ENCODE peak calls at places on chromosome 14, in four cellular contexts. B is A549, X is HepG2, T is K562. H is an unnamed sample.

GRCh38 chr14:85533821-85534271 is 3.9 kb downstream of the FLRT2 start:
- DNase-seq in B (peak; percentile 9), X (no peak), T (no peak), H (peak; percentile 56)

GRCh38 chr14:77067632-77068514 is 30.2 kb upstream of the CIPC start:
- DNase-seq in B (peak; percentile 87), X (no peak), T (peak; percentile 59), H (peak; percentile 83)

GRCh38 chr14:61153436-61153835 is 127.7 kb downstream of the TMEM30B start:
- DNase-seq in B (no peak), X (peak; percentile 6), T (no peak), H (peak; percentile 27)

GRCh38 chr14:100955201-100955600 is 51.7 kb upstream of the RTL1 start:
- DNase-seq in B (peak; percentile 3), X (no peak), T (no peak), H (no peak)

GRCh38 chr14:57834001-57834598 is 31.8 kb downstream of the SLC35F4 start:
- DNase-seq in B (no peak), X (no peak), T (no peak), H (no peak)

GRCh38 chr14:36515896-36516718 is 3.9 kb downstream of the NKX2-1 start:
- DNase-seq in B (no peak), X (no peak), T (no peak), H (no peak)

GRCh38 chr14:77648520-77649200 is 32.2 kb upstream of the SPTLC2 start:
- DNase-seq in B (no peak), X (no peak), T (no peak), H (no peak)

GRCh38 chr14:76946753-76947077 is 81.8 kb downstream of the IRF2BPL start:
- DNase-seq in B (no peak), X (no peak), T (no peak), H (no peak)

GRCh38 chr14:93347850-93348249 is 868 bp downstream of the COX8C start:
- DNase-seq in B (no peak), X (no peak), T (no peak), H (no peak)

GRCh38 chr14:104361921-104362681 is 217.5 kb upstream of the C14orf180 start:
- DNase-seq in B (no peak), X (no peak), T (no peak), H (no peak)
- TF ChIP-seq HMGXB4 in B (no peak), X (no peak), T (no peak), H (no peak)

GRCh38 chr14:75298187-75298985 is 19.8 kb downstream of the FOS start:
- DNase-seq in B (no peak), X (no peak), T (no peak), H (no peak)
- TF ChIP-seq HMGXB4 in B (no peak), X (no peak), T (no peak), H (no peak)

GRCh38 chr14:90574640-90575131 is 177.9 kb downstream of the CALM1 start:
- DNase-seq in B (no peak), X (no peak), T (no peak), H (no peak)
- TF ChIP-seq HMGXB4 in B (no peak), X (no peak), T (no peak), H (no peak)

GRCh38 chr14:74221741-74222140 is 17.5 kb upstream of the VSX2 start:
- DNase-seq in B (no peak), X (no peak), T (no peak), H (no peak)
- TF ChIP-seq HMGXB4 in B (no peak), X (no peak), T (no peak), H (no peak)

GRCh38 chr14:54253195-54253947 is 143.4 kb upstream of the CDKN3 start:
- DNase-seq in B (peak; percentile 33), X (peak; percentile 30), T (no peak), H (no peak)
- TF ChIP-seq HMGXB4 in B (no peak), X (no peak), T (no peak), H (no peak)

GRCh38 chr14:102182901-102183619 is 43.4 kb downstream of the WDR20 start:
- DNase-seq in B (no peak), X (no peak), T (no peak), H (no peak)

GRCh38 chr14:102185360-102185759 is 45.7 kb downstream of the WDR20 start:
- DNase-seq in B (peak; percentile 82), X (peak; percentile 73), T (no peak), H (no peak)

GRCh38 chr14:102184678-102185040 is 45.0 kb downstream of the WDR20 start:
- DNase-seq in B (no peak), X (no peak), T (no peak), H (no peak)

GRCh38 chr14:102182190-102182589 is 42.5 kb downstream of the WDR20 start:
- DNase-seq in B (no peak), X (no peak), T (no peak), H (no peak)

DNA sequence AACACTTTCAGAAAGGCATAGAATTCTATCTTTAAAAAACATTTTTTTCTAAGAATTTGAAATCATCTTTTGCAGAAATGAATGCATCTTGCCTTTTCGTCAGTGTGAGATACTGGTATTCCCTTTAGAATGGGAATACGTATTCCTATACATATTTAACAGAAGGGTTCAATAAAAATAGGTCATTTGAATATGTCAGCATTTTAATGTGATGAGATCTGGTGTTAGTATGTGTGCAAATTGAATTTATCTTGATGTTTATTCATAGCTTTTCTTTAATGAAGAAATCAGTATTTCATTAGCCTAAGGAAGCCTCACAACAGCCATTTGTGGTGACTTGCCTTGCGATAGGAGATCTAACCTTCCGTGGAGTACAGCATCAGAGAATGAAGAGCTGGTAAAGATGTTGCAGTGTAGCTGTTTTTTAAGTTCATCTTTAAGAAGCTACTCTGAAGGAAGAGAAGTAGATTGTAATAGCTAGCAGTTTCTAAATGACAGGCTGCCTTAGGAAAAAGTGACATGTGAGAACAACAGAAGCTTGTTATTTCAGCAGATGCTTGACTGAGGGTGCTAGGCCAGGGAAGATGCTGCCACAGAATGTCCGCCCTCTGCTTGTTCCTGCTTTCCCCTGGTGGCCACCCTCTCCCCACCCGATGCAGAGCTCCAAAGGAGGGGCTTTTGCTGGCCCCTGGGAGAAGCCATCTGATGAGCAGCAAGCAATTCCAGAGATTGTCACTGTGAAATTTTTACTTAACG is 44.4 kb downstream of the WDR20 start:
- DNase-seq in B (no peak), X (no peak), T (no peak), H (no peak)
- TF ChIP-seq HMGXB4 in B (no peak), X (no peak), T (no peak), H (no peak)

DNA sequence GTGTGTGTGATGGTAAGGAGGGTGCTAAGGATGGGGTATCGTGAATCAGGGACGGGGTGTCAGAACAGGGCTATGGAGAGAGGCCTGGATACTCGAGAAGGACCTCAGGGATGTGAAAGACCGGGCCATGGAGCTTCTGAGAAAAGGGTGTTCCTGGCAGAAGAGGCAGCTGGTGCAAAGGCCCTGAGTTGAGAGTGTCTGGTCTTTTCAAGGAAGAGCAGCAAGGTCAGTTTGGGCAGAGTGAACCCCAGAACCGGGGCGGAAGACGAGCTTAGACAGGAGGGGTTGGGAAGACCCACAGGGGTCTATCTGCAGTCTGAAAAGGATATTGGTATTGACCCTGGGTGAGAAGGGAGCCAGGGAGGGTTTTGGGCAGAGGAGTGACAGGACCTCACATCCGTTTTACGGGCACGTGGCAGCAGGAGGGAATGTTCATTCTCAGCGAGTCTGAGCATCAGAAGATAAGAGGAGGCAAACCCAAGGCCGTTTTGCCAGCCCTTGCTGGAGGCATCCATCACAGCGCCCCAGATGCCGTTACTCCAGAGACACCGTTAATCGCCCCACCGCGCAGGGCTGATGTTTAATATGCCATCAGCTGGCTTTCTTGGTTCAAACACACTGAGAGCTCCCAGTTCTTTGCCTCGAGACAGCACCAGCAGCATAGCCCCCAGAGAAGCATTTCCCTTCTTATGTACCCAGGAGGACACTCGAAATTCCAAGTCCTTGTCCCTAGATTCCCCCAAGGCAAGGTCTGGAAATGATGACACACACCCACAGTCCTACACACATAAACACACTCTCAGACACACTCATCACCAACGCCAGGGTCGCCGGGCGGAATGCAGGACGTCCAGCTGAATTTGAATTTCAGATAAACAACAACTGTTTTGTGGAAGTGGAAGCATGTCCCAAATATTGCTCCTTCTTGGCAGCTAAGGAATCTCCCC is 41.4 kb upstream of the EML1 start:
- DNase-seq in B (no peak), X (no peak), T (no peak), H (no peak)
- TF ChIP-seq HMGXB4 in B (no peak), X (no peak), T (no peak), H (no peak)

GRCh38 chr14:104104006-104104901 is 18.8 kb downstream of the ASPG start:
- DNase-seq in B (no peak), X (no peak), T (no peak), H (peak; percentile 8)
- TF ChIP-seq HMGXB4 in B (no peak), X (no peak), T (no peak), H (no peak)